ENCODE peak calls at places on chromosomes 16 and 17, in ten cellular contexts. One of them, this sample, is unnamed.

GRCh38 chr16:89536371-89536770 is 24.1 kb upstream of the RPL13 start:
- DNase-seq in Ammon's horn: no peak
- DNase-seq in left lung: no peak
- DNase-seq in testis: no peak
- DNase-seq in SK-N-DZ: no peak
- DNase-seq in Right ventricle myocardium superior: no peak
- DNase-seq in GM10248: no peak
- DNase-seq in activated T-helper 1 cell treated with anti-CD3 and anti-CD28 coated beads, Interleukin-12 subunit alpha, Interleukin-12 subunit beta, Interleukin-2, Interleukin-4 antibody, amounts not matched to agents 30 ng/mL and 10 ng/mL and 1 ng/mL, durations not matched to agents 14 hours and 24 hours and 36 hours: no peak
- DNase-seq in heart left ventricle: no peak
- DNase-seq in cardiac fibroblast: no peak
- DNase-seq in this sample: peak; percentile 74

GRCh38 chr17:28345420-28346198 is 10.0 kb downstream of the TNFAIP1 start:
- DNase-seq in activated T-helper 1 cell treated with anti-CD3 and anti-CD28 coated beads, Interleukin-12 subunit alpha, Interleukin-12 subunit beta, Interleukin-2, Interleukin-4 antibody, amounts not matched to agents 30 ng/mL and 10 ng/mL and 1 ng/mL, durations not matched to agents 14 hours and 24 hours and 36 hours: no peak
- DNase-seq in left lung: no peak
- DNase-seq in Right ventricle myocardium superior: no peak
- DNase-seq in SK-N-DZ: no peak
- DNase-seq in testis: no peak
- DNase-seq in cardiac fibroblast: peak; percentile 15
- DNase-seq in heart left ventricle: peak; percentile 45
- DNase-seq in Ammon's horn: no peak
- DNase-seq in GM10248: no peak
- DNase-seq in this sample: no peak

GRCh38 chr16:84970447-84971127 is 40.7 kb downstream of the ZDHHC7 start:
- DNase-seq in Ammon's horn: peak; percentile 86
- DNase-seq in testis: peak; percentile 86
- DNase-seq in cardiac fibroblast: peak; percentile 84
- DNase-seq in GM10248: peak; percentile 85
- DNase-seq in activated T-helper 1 cell treated with anti-CD3 and anti-CD28 coated beads, Interleukin-12 subunit alpha, Interleukin-12 subunit beta, Interleukin-2, Interleukin-4 antibody, amounts not matched to agents 30 ng/mL and 10 ng/mL and 1 ng/mL, durations not matched to agents 14 hours and 24 hours and 36 hours: peak; percentile 62
- DNase-seq in Right ventricle myocardium superior: peak; percentile 87
- DNase-seq in left lung: peak; percentile 96
- DNase-seq in heart left ventricle: peak; percentile 83
- DNase-seq in SK-N-DZ: peak; percentile 79
- DNase-seq in this sample: peak; percentile 89

GRCh38 chr17:17032131-17032692 is 10.0 kb upstream of the MPRIP start:
- DNase-seq in cardiac fibroblast: peak; percentile 81
- DNase-seq in heart left ventricle: peak; percentile 66
- DNase-seq in left lung: peak; percentile 86
- DNase-seq in SK-N-DZ: peak; percentile 61
- DNase-seq in activated T-helper 1 cell treated with anti-CD3 and anti-CD28 coated beads, Interleukin-12 subunit alpha, Interleukin-12 subunit beta, Interleukin-2, Interleukin-4 antibody, amounts not matched to agents 30 ng/mL and 10 ng/mL and 1 ng/mL, durations not matched to agents 14 hours and 24 hours and 36 hours: no peak
- DNase-seq in testis: peak; percentile 53
- DNase-seq in Ammon's horn: peak; percentile 87
- DNase-seq in GM10248: no peak
- DNase-seq in Right ventricle myocardium superior: peak; percentile 78
- DNase-seq in this sample: peak; percentile 70

GRCh38 chr16:65117701-65118448 is 4.0 kb downstream of the CDH11 start:
- DNase-seq in left lung: no peak
- DNase-seq in GM10248: peak; percentile 42
- DNase-seq in Ammon's horn: peak; percentile 96
- DNase-seq in testis: peak; percentile 87
- DNase-seq in SK-N-DZ: peak; percentile 90
- DNase-seq in Right ventricle myocardium superior: peak; percentile 55
- DNase-seq in cardiac fibroblast: peak; percentile 90
- DNase-seq in heart left ventricle: peak; percentile 70
- DNase-seq in activated T-helper 1 cell treated with anti-CD3 and anti-CD28 coated beads, Interleukin-12 subunit alpha, Interleukin-12 subunit beta, Interleukin-2, Interleukin-4 antibody, amounts not matched to agents 30 ng/mL and 10 ng/mL and 1 ng/mL, durations not matched to agents 14 hours and 24 hours and 36 hours: peak; percentile 17
- DNase-seq in this sample: peak; percentile 58

GRCh38 chr16:87057291-87057881 is 259.8 kb downstream of the C16orf95 start:
- DNase-seq in Ammon's horn: no peak
- DNase-seq in left lung: no peak
- DNase-seq in cardiac fibroblast: peak; percentile 26
- DNase-seq in SK-N-DZ: peak; percentile 16
- DNase-seq in activated T-helper 1 cell treated with anti-CD3 and anti-CD28 coated beads, Interleukin-12 subunit alpha, Interleukin-12 subunit beta, Interleukin-2, Interleukin-4 antibody, amounts not matched to agents 30 ng/mL and 10 ng/mL and 1 ng/mL, durations not matched to agents 14 hours and 24 hours and 36 hours: no peak
- DNase-seq in heart left ventricle: no peak
- DNase-seq in testis: peak; percentile 68
- DNase-seq in Right ventricle myocardium superior: no peak
- DNase-seq in GM10248: no peak
- DNase-seq in this sample: no peak

GRCh38 chr17:63919311-63919723 is 678 bp upstream of the GH1 start:
- DNase-seq in activated T-helper 1 cell treated with anti-CD3 and anti-CD28 coated beads, Interleukin-12 subunit alpha, Interleukin-12 subunit beta, Interleukin-2, Interleukin-4 antibody, amounts not matched to agents 30 ng/mL and 10 ng/mL and 1 ng/mL, durations not matched to agents 14 hours and 24 hours and 36 hours: peak; percentile 65
- DNase-seq in left lung: peak; percentile 31
- DNase-seq in testis: peak; percentile 64
- DNase-seq in GM10248: peak; percentile 85
- DNase-seq in SK-N-DZ: peak; percentile 51
- DNase-seq in Ammon's horn: peak; percentile 70
- DNase-seq in heart left ventricle: peak; percentile 53
- DNase-seq in cardiac fibroblast: peak; percentile 76
- DNase-seq in Right ventricle myocardium superior: no peak
- DNase-seq in this sample: peak; percentile 89

GRCh38 chr16:88698694-88699045 is 7.5 kb downstream of the RNF166 start:
- DNase-seq in Ammon's horn: no peak
- DNase-seq in left lung: no peak
- DNase-seq in SK-N-DZ: no peak
- DNase-seq in heart left ventricle: no peak
- DNase-seq in testis: no peak
- DNase-seq in activated T-helper 1 cell treated with anti-CD3 and anti-CD28 coated beads, Interleukin-12 subunit alpha, Interleukin-12 subunit beta, Interleukin-2, Interleukin-4 antibody, amounts not matched to agents 30 ng/mL and 10 ng/mL and 1 ng/mL, durations not matched to agents 14 hours and 24 hours and 36 hours: no peak
- DNase-seq in Right ventricle myocardium superior: no peak
- DNase-seq in GM10248: no peak
- DNase-seq in cardiac fibroblast: no peak
- DNase-seq in this sample: peak; percentile 77

GRCh38 chr16:12729448-12729847 is 74.2 kb downstream of the CPPED1 start:
- DNase-seq in Ammon's horn: no peak
- DNase-seq in testis: no peak
- DNase-seq in cardiac fibroblast: peak; percentile 76
- DNase-seq in GM10248: no peak
- DNase-seq in Right ventricle myocardium superior: no peak
- DNase-seq in activated T-helper 1 cell treated with anti-CD3 and anti-CD28 coated beads, Interleukin-12 subunit alpha, Interleukin-12 subunit beta, Interleukin-2, Interleukin-4 antibody, amounts not matched to agents 30 ng/mL and 10 ng/mL and 1 ng/mL, durations not matched to agents 14 hours and 24 hours and 36 hours: no peak
- DNase-seq in SK-N-DZ: no peak
- DNase-seq in left lung: no peak
- DNase-seq in heart left ventricle: no peak
- DNase-seq in this sample: no peak

GRCh38 chr17:13626703-13627102 is 25.0 kb upstream of the HS3ST3A1 start:
- DNase-seq in Right ventricle myocardium superior: no peak
- DNase-seq in GM10248: no peak
- DNase-seq in heart left ventricle: no peak
- DNase-seq in testis: no peak
- DNase-seq in cardiac fibroblast: peak; percentile 71
- DNase-seq in activated T-helper 1 cell treated with anti-CD3 and anti-CD28 coated beads, Interleukin-12 subunit alpha, Interleukin-12 subunit beta, Interleukin-2, Interleukin-4 antibody, amounts not matched to agents 30 ng/mL and 10 ng/mL and 1 ng/mL, durations not matched to agents 14 hours and 24 hours and 36 hours: no peak
- DNase-seq in Ammon's horn: no peak
- DNase-seq in left lung: no peak
- DNase-seq in SK-N-DZ: no peak
- DNase-seq in this sample: no peak

GRCh38 chr17:13917635-13918034 is 151.7 kb upstream of the COX10 start:
- DNase-seq in GM10248: no peak
- DNase-seq in Ammon's horn: peak; percentile 24
- DNase-seq in left lung: no peak
- DNase-seq in Right ventricle myocardium superior: no peak
- DNase-seq in testis: no peak
- DNase-seq in heart left ventricle: no peak
- DNase-seq in cardiac fibroblast: no peak
- DNase-seq in activated T-helper 1 cell treated with anti-CD3 and anti-CD28 coated beads, Interleukin-12 subunit alpha, Interleukin-12 subunit beta, Interleukin-2, Interleukin-4 antibody, amounts not matched to agents 30 ng/mL and 10 ng/mL and 1 ng/mL, durations not matched to agents 14 hours and 24 hours and 36 hours: no peak
- DNase-seq in SK-N-DZ: no peak
- DNase-seq in this sample: no peak

GRCh38 chr17:50687200-50688066 is 20.3 kb downstream of the ANKRD40 start:
- DNase-seq in Right ventricle myocardium superior: no peak
- DNase-seq in cardiac fibroblast: no peak
- DNase-seq in heart left ventricle: no peak
- DNase-seq in SK-N-DZ: peak; percentile 89
- DNase-seq in testis: peak; percentile 49
- DNase-seq in Ammon's horn: no peak
- DNase-seq in activated T-helper 1 cell treated with anti-CD3 and anti-CD28 coated beads, Interleukin-12 subunit alpha, Interleukin-12 subunit beta, Interleukin-2, Interleukin-4 antibody, amounts not matched to agents 30 ng/mL and 10 ng/mL and 1 ng/mL, durations not matched to agents 14 hours and 24 hours and 36 hours: no peak
- DNase-seq in GM10248: no peak
- DNase-seq in left lung: no peak
- DNase-seq in this sample: no peak

GRCh38 chr16:85652431-85653221 is 36.1 kb downstream of the GINS2 start:
- DNase-seq in Right ventricle myocardium superior: peak; percentile 71
- DNase-seq in cardiac fibroblast: peak; percentile 26
- DNase-seq in GM10248: no peak
- DNase-seq in Ammon's horn: peak; percentile 74
- DNase-seq in left lung: peak; percentile 81
- DNase-seq in testis: peak; percentile 74
- DNase-seq in heart left ventricle: peak; percentile 62
- DNase-seq in activated T-helper 1 cell treated with anti-CD3 and anti-CD28 coated beads, Interleukin-12 subunit alpha, Interleukin-12 subunit beta, Interleukin-2, Interleukin-4 antibody, amounts not matched to agents 30 ng/mL and 10 ng/mL and 1 ng/mL, durations not matched to agents 14 hours and 24 hours and 36 hours: no peak
- DNase-seq in SK-N-DZ: peak; percentile 90
- DNase-seq in this sample: no peak

GRCh38 chr17:14061666-14062560 is 7.4 kb upstream of the COX10 start:
- DNase-seq in Right ventricle myocardium superior: no peak
- DNase-seq in left lung: no peak
- DNase-seq in Ammon's horn: no peak
- DNase-seq in GM10248: no peak
- DNase-seq in testis: no peak
- DNase-seq in cardiac fibroblast: peak; percentile 82
- DNase-seq in SK-N-DZ: no peak
- DNase-seq in activated T-helper 1 cell treated with anti-CD3 and anti-CD28 coated beads, Interleukin-12 subunit alpha, Interleukin-12 subunit beta, Interleukin-2, Interleukin-4 antibody, amounts not matched to agents 30 ng/mL and 10 ng/mL and 1 ng/mL, durations not matched to agents 14 hours and 24 hours and 36 hours: no peak
- DNase-seq in heart left ventricle: peak; percentile 21
- DNase-seq in this sample: no peak

GRCh38 chr16:48082516-48082915 is 73.3 kb downstream of the ABCC12 start:
- DNase-seq in Right ventricle myocardium superior: no peak
- DNase-seq in testis: no peak
- DNase-seq in cardiac fibroblast: peak; percentile 69
- DNase-seq in heart left ventricle: no peak
- DNase-seq in SK-N-DZ: no peak
- DNase-seq in Ammon's horn: no peak
- DNase-seq in activated T-helper 1 cell treated with anti-CD3 and anti-CD28 coated beads, Interleukin-12 subunit alpha, Interleukin-12 subunit beta, Interleukin-2, Interleukin-4 antibody, amounts not matched to agents 30 ng/mL and 10 ng/mL and 1 ng/mL, durations not matched to agents 14 hours and 24 hours and 36 hours: no peak
- DNase-seq in left lung: no peak
- DNase-seq in GM10248: no peak
- DNase-seq in this sample: no peak

GRCh38 chr16:81263470-81264200 is 25.1 kb downstream of the BCO1 start:
- DNase-seq in SK-N-DZ: no peak
- DNase-seq in Right ventricle myocardium superior: no peak
- DNase-seq in GM10248: no peak
- DNase-seq in heart left ventricle: no peak
- DNase-seq in activated T-helper 1 cell treated with anti-CD3 and anti-CD28 coated beads, Interleukin-12 subunit alpha, Interleukin-12 subunit beta, Interleukin-2, Interleukin-4 antibody, amounts not matched to agents 30 ng/mL and 10 ng/mL and 1 ng/mL, durations not matched to agents 14 hours and 24 hours and 36 hours: no peak
- DNase-seq in Ammon's horn: no peak
- DNase-seq in left lung: no peak
- DNase-seq in testis: peak; percentile 68
- DNase-seq in cardiac fibroblast: peak; percentile 22
- DNase-seq in this sample: no peak

GRCh38 chr17:14427914-14428639 is 127.2 kb downstream of the HS3ST3B1 start:
- DNase-seq in SK-N-DZ: no peak
- DNase-seq in left lung: no peak
- DNase-seq in testis: no peak
- DNase-seq in heart left ventricle: no peak
- DNase-seq in activated T-helper 1 cell treated with anti-CD3 and anti-CD28 coated beads, Interleukin-12 subunit alpha, Interleukin-12 subunit beta, Interleukin-2, Interleukin-4 antibody, amounts not matched to agents 30 ng/mL and 10 ng/mL and 1 ng/mL, durations not matched to agents 14 hours and 24 hours and 36 hours: peak; percentile 54
- DNase-seq in Ammon's horn: no peak
- DNase-seq in GM10248: no peak
- DNase-seq in cardiac fibroblast: no peak
- DNase-seq in Right ventricle myocardium superior: no peak
- DNase-seq in this sample: no peak

GRCh38 chr16:81265658-81266451 is 27.4 kb downstream of the BCO1 start:
- DNase-seq in activated T-helper 1 cell treated with anti-CD3 and anti-CD28 coated beads, Interleukin-12 subunit alpha, Interleukin-12 subunit beta, Interleukin-2, Interleukin-4 antibody, amounts not matched to agents 30 ng/mL and 10 ng/mL and 1 ng/mL, durations not matched to agents 14 hours and 24 hours and 36 hours: no peak
- DNase-seq in Ammon's horn: peak; percentile 66
- DNase-seq in testis: peak; percentile 72
- DNase-seq in cardiac fibroblast: no peak
- DNase-seq in left lung: no peak
- DNase-seq in heart left ventricle: peak; percentile 84
- DNase-seq in GM10248: no peak
- DNase-seq in Right ventricle myocardium superior: peak; percentile 92
- DNase-seq in SK-N-DZ: no peak
- DNase-seq in this sample: peak; percentile 75

GRCh38 chr16:8850279-8850885 is 18.4 kb downstream of the CARHSP1 start:
- DNase-seq in testis: no peak
- DNase-seq in Ammon's horn: no peak
- DNase-seq in activated T-helper 1 cell treated with anti-CD3 and anti-CD28 coated beads, Interleukin-12 subunit alpha, Interleukin-12 subunit beta, Interleukin-2, Interleukin-4 antibody, amounts not matched to agents 30 ng/mL and 10 ng/mL and 1 ng/mL, durations not matched to agents 14 hours and 24 hours and 36 hours: no peak
- DNase-seq in cardiac fibroblast: peak; percentile 96
- DNase-seq in left lung: peak; percentile 84
- DNase-seq in SK-N-DZ: no peak
- DNase-seq in heart left ventricle: peak; percentile 61
- DNase-seq in Right ventricle myocardium superior: peak; percentile 74
- DNase-seq in GM10248: no peak
- DNase-seq in this sample: no peak

GRCh38 chr17:55462234-55462633 is 40.6 kb upstream of the MMD start:
- DNase-seq in SK-N-DZ: no peak
- DNase-seq in left lung: no peak
- DNase-seq in heart left ventricle: no peak
- DNase-seq in testis: no peak
- DNase-seq in Ammon's horn: no peak
- DNase-seq in GM10248: no peak
- DNase-seq in Right ventricle myocardium superior: no peak
- DNase-seq in activated T-helper 1 cell treated with anti-CD3 and anti-CD28 coated beads, Interleukin-12 subunit alpha, Interleukin-12 subunit beta, Interleukin-2, Interleukin-4 antibody, amounts not matched to agents 30 ng/mL and 10 ng/mL and 1 ng/mL, durations not matched to agents 14 hours and 24 hours and 36 hours: no peak
- DNase-seq in cardiac fibroblast: no peak
- DNase-seq in this sample: no peak

GRCh38 chr16:83599789-83600462 is 207.9 kb upstream of the HSBP1 start:
- DNase-seq in activated T-helper 1 cell treated with anti-CD3 and anti-CD28 coated beads, Interleukin-12 subunit alpha, Interleukin-12 subunit beta, Interleukin-2, Interleukin-4 antibody, amounts not matched to agents 30 ng/mL and 10 ng/mL and 1 ng/mL, durations not matched to agents 14 hours and 24 hours and 36 hours: no peak
- DNase-seq in cardiac fibroblast: no peak
- DNase-seq in GM10248: no peak
- DNase-seq in heart left ventricle: no peak
- DNase-seq in left lung: no peak
- DNase-seq in Ammon's horn: no peak
- DNase-seq in SK-N-DZ: no peak
- DNase-seq in testis: no peak
- DNase-seq in Right ventricle myocardium superior: no peak
- DNase-seq in this sample: no peak

GRCh38 chr16:318628-319027 is 33.9 kb downstream of the AXIN1 start:
- DNase-seq in SK-N-DZ: no peak
- DNase-seq in Right ventricle myocardium superior: no peak
- DNase-seq in cardiac fibroblast: no peak
- DNase-seq in activated T-helper 1 cell treated with anti-CD3 and anti-CD28 coated beads, Interleukin-12 subunit alpha, Interleukin-12 subunit beta, Interleukin-2, Interleukin-4 antibody, amounts not matched to agents 30 ng/mL and 10 ng/mL and 1 ng/mL, durations not matched to agents 14 hours and 24 hours and 36 hours: no peak
- DNase-seq in testis: no peak
- DNase-seq in Ammon's horn: no peak
- DNase-seq in GM10248: no peak
- DNase-seq in left lung: no peak
- DNase-seq in heart left ventricle: no peak
- DNase-seq in this sample: no peak

This sample was measured in Peyer's patch.